ENCODE peak calls at places on chromosomes 4 and X, in four cellular contexts. O is HepG2, J is SK-N-SH, F is GM12878. I is an unnamed sample.

GRCh38 chr4:156763511-156763910 is 208.1 kb downstream of the PDGFC start:
- DNase-seq in O (no peak), J (peak), F (no peak), I (no peak)

GRCh38 chrX:150692837-150693781 is at the start of gene MTMR1:
- DNase-seq in O (no peak), J (peak), F (no peak), I (no peak)

GRCh38 chr4:119337010-119337409 is 15.1 kb upstream of the FABP2 start:
- DNase-seq in O (no peak), J (no peak), F (no peak), I (peak)

GRCh38 chr4:40251366-40251765 is 54.5 kb downstream of the RHOH start:
- DNase-seq in O (no peak), J (no peak), F (no peak), I (no peak)

GRCh38 chr4:41318839-41319530 is 62.3 kb downstream of the UCHL1 start:
- DNase-seq in O (peak), J (no peak), F (no peak), I (no peak)

GRCh38 chr4:152943673-152944072 is 7.5 kb downstream of the FHDC1 start:
- DNase-seq in O (no peak), J (no peak), F (no peak), I (no peak)

GRCh38 chrX:39850630-39851152 is 247.1 kb downstream of the BCOR start:
- DNase-seq in O (no peak), J (peak), F (no peak), I (peak)

GRCh38 chr4:38785901-38786402 is 3.2 kb upstream of the TLR10 start:
- DNase-seq in O (no peak), J (no peak), F (peak), I (peak)

GRCh38 chr4:182876006-182876405 is 41.2 kb downstream of the DCTD start:
- DNase-seq in O (no peak), J (no peak), F (no peak), I (no peak)

GRCh38 chr4:132691668-132692067 is 457.4 kb upstream of the PCDH10 start:
- DNase-seq in O (no peak), J (peak), F (no peak), I (no peak)

GRCh38 chrX:140480765-140481164 is 24.1 kb downstream of the SOX3 start:
- DNase-seq in O (no peak), J (no peak), F (no peak), I (no peak)

GRCh38 chr4:25258980-25259578 is 25.2 kb downstream of the PI4K2B start:
- DNase-seq in O (no peak), J (no peak), F (no peak), I (no peak)

GRCh38 chr4:78799551-78800495 is 23.7 kb downstream of the BMP2K start:
- DNase-seq in O (no peak), J (no peak), F (no peak), I (no peak)

GRCh38 chr4:149885896-149886295 is 70.3 kb upstream of the IQCM start:
- DNase-seq in O (no peak), J (no peak), F (no peak), I (no peak)

GRCh38 chrX:114924846-114925245 is 92.6 kb downstream of the IL13RA2 start:
- DNase-seq in O (no peak), J (no peak), F (no peak), I (no peak)

GRCh38 chr4:2451821-2452785 is 16.8 kb upstream of the RNF4 start:
- DNase-seq in O (no peak), J (no peak), F (no peak), I (no peak)

DNA sequence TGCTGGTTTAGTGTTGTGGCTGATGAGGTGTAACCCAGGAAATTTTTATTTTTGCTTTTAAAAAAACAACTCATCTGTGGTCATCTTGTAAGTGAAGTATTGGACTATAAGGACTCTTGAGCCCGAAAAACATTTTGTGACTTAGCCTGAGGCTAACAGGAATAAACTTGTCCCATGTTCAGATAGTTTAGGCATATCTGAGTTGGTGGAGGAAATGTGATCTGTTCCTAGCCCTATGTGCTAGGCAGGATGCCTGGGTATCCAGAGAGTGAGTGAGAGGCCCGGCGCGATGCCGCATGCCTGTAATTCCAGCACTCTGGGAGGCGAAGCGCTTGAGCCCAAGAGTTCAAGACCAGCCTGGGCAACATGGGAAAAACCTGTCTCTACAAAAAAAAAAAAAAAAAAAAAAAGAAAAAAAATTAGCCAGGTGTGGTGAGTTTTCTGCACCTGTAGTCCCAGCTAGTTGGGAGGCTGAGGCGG is 3.7 kb downstream of the SMS start:
- DNase-seq in O (no peak), J (no peak), F (no peak), I (no peak)
- TF ChIP-seq GABPA in O (no peak), J (no peak), F (no peak), I (no peak)

GRCh38 chrX:18557879-18558278 is 114.0 kb downstream of the RS1 start:
- DNase-seq in O (no peak), J (no peak), F (no peak), I (no peak)
- TF ChIP-seq GABPA in O (no peak), J (no peak), F (no peak), I (no peak)

DNA sequence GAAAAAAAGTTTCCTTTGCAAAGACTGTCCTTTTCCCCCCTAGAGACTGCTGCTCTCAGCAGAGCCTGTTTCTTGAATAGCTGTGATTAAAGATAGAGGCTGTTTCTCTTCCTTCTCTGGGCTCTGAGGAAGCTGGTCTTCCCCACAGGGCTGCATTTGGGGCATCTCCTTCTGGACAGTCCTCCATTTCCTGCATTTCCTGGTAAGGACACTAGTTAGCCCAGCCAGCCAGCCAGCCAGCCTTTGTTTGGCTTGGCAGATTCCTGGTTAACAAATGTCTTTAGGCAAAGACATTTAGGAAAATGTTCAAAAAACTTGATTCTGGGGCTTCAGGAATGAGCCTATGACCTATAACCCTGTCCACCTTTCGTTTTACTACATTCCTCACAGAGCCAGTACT is 34.0 kb upstream of the PLAC1 start:
- DNase-seq in O (no peak), J (no peak), F (no peak), I (no peak)
- TF ChIP-seq GABPA in O (no peak), J (no peak), F (no peak), I (no peak)

DNA sequence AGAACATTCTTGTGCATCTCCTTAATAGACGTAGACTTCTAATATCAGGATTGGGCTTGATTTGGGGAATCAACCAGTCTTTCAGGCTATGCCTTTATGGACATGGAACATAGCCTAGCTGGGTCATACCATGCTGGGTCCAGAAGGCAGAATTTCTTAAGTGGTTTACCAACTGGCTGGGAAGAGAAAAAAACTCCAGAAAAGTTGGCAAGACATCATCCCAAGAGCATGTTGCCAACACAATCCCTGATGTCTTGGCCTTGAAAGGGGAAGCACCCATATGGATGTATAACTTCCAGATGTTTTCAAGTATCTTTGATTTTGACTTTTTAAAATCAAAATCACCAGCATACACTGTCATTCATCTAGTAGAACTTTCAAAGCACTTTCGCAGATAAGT is 138.0 kb upstream of the FGF13 start:
- DNase-seq in O (no peak), J (no peak), F (no peak), I (no peak)
- TF ChIP-seq GABPA in O (no peak), J (no peak), F (no peak), I (no peak)

DNA sequence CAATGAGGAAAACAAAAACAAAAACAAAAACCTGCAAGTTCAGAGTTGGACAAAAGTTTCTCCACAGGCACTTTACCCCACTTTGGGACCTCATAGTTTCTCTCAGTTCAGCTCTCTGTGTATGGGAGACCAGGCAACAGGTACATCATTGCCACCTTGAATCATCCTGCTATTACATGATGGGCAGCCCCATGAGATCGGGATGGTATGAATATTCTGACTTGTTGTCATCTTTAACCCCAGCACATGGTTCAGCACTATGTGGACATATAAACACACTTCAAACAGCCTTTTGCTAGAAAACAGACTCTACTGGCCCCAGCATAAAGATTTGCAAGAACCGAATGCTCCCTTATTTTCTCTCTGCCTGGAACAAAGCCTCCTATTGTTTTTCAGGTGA is 176.9 kb upstream of the SCML1 start:
- DNase-seq in O (no peak), J (no peak), F (no peak), I (no peak)
- TF ChIP-seq GABPA in O (no peak), J (no peak), F (no peak), I (no peak)

DNA sequence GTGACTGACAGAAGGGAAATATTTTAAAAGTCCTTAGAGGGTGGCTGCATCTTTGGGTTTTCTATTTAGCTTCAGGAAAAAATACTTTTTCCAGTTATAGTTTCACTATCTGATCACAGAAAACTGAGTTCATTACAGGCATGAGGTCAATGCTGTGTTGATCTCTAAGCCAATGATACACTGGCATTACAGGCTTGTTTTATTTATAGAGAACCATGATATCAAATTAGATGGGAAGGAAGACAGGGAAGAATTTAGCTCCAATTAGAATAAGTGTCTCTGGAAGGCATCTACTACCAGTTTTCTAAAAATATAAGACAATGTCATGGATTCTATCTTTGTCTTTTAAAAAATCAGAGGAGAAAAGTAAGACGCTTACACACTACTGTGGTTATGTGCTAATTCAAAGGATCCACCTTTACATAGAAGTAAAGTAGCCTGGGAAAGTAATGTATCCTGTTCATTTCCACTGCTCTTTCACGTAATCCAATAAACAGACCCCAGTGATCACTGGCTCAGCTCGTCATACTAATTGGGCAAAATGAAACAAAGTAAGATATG is 344.5 kb upstream of the PPARGC1A start:
- DNase-seq in O (no peak), J (no peak), F (no peak), I (no peak)
- TF ChIP-seq GABPA in O (no peak), J (no peak), F (no peak), I (no peak)

GRCh38 chr4:53450773-53451172 is 73.3 kb downstream of the FIP1L1 start:
- DNase-seq in O (no peak), J (no peak), F (no peak), I (no peak)
- TF ChIP-seq GABPA in O (no peak), J (no peak), F (no peak), I (no peak)

GRCh38 chrX:154378059-154378798 is 866 bp upstream of the EMD start:
- DNase-seq in O (no peak), J (peak), F (no peak), I (peak)
- TF ChIP-seq GABPA in O (no peak), J (no peak), F (no peak), I (no peak)

I was measured in HL-60.